ENCODE peak calls at places on chromosomes 6 and 20, in ten cellular contexts. U is AG20443; Z is AG09319; Q is nephron progenitor cell; R is activated T-helper 1 cell treated with anti-CD3 and anti-CD28 coated beads, Interleukin-12 subunit alpha, Interleukin-12 subunit beta, Interleukin-2, Interleukin-4 antibody, amounts not matched to agents 30 ng/mL and 10 ng/mL and 1 ng/mL, durations not matched to agents 14 hours and 24 hours and 36 hours; K is left cardiac atrium; O is non-pigmented ciliary epithelial cell; V is heart left ventricle; T is iris pigment epithelial cell; F is RKO. C is an unnamed sample.
A peak's percentile ranks its signal among the peaks of the same experiment; 100 is the strongest.

GRCh38 chr6:127690092-127690491 is 113.1 kb downstream of the C6orf58 start:
- DNase-seq in U (peak; percentile 32), T (peak; percentile 36), Q (no peak), K (no peak), V (no peak), R (no peak), O (peak; percentile 9), F (peak; percentile 65), Z (peak; percentile 3), C (no peak)

GRCh38 chr6:90294614-90294988 is 2.0 kb downstream of the BACH2 start:
- DNase-seq in R (no peak), Q (peak; percentile 29), U (no peak), V (no peak), Z (no peak), O (no peak), F (no peak), K (no peak), T (peak; percentile 12), C (no peak)

GRCh38 chr6:34529665-34530327 is 26.3 kb downstream of the SPDEF start:
- DNase-seq in F (no peak), O (no peak), V (peak; percentile 50), T (no peak), Z (no peak), K (no peak), U (no peak), R (no peak), Q (no peak), C (no peak)

GRCh38 chr6:38604700-38605099 is 35.0 kb downstream of the BTBD9 start:
- DNase-seq in O (no peak), K (no peak), Z (no peak), Q (no peak), T (peak; percentile 59), F (no peak), R (no peak), U (no peak), V (no peak), C (no peak)

GRCh38 chr6:85669735-85670194 is 27.1 kb upstream of the SYNCRIP start:
- DNase-seq in V (no peak), Q (no peak), Z (peak; percentile 42), T (peak; percentile 83), U (no peak), O (no peak), R (peak; percentile 58), F (peak; percentile 47), K (no peak), C (no peak)

GRCh38 chr6:18207949-18208348 is 52.7 kb downstream of the KDM1B start:
- DNase-seq in T (no peak), V (no peak), R (no peak), Z (no peak), K (no peak), Q (no peak), F (no peak), O (no peak), U (no peak), C (no peak)

GRCh38 chr20:5719861-5720401 is 30.3 kb upstream of the SHLD1 start:
- DNase-seq in K (no peak), O (no peak), Z (no peak), R (no peak), U (no peak), T (peak; percentile 68), V (no peak), Q (no peak), F (peak; percentile 46), C (peak; percentile 35)

GRCh38 chr6:110337481-110337880 is 20.7 kb downstream of the METTL24 start:
- DNase-seq in Q (no peak), U (peak; percentile 55), O (no peak), T (no peak), V (no peak), K (no peak), Z (no peak), R (no peak), F (no peak), C (no peak)

GRCh38 chr6:130020106-130020851 is 1.9 kb downstream of the L3MBTL3 start:
- DNase-seq in V (peak; percentile 25), R (peak; percentile 6), U (peak; percentile 50), Z (no peak), O (no peak), Q (peak; percentile 49), K (peak; percentile 39), T (peak; percentile 16), F (no peak), C (peak; percentile 50)

GRCh38 chr20:10540636-10541493 is 105.8 kb downstream of the SLX4IP start:
- DNase-seq in K (no peak), R (no peak), Q (no peak), F (peak; percentile 37), T (peak; percentile 93), Z (no peak), O (no peak), U (peak; percentile 65), V (no peak), C (no peak)

GRCh38 chr6:68654134-68654533 is 19.1 kb downstream of the ADGRB3 start:
- DNase-seq in R (no peak), O (no peak), T (no peak), U (no peak), F (no peak), Z (no peak), Q (no peak), K (no peak), V (no peak), C (no peak)

GRCh38 chr6:156933201-156934053 is 156.2 kb downstream of the ARID1B start:
- DNase-seq in K (no peak), R (no peak), Z (no peak), V (no peak), Q (peak; percentile 16), F (no peak), T (no peak), U (no peak), O (no peak), C (no peak)

GRCh38 chr6:15266423-15266996 is 20.6 kb downstream of the JARID2 start:
- DNase-seq in F (no peak), T (no peak), Q (no peak), U (no peak), O (no peak), V (peak; percentile 45), Z (no peak), K (no peak), R (no peak), C (no peak)

GRCh38 chr20:63551068-63551467 is 2.9 kb upstream of the FNDC11 start:
- DNase-seq in R (no peak), Q (no peak), F (no peak), U (no peak), T (no peak), K (no peak), V (no peak), O (no peak), Z (no peak), C (no peak)

GRCh38 chr6:156438519-156438918 is 338.7 kb upstream of the ARID1B start:
- DNase-seq in O (no peak), Q (no peak), U (no peak), T (no peak), F (no peak), R (no peak), K (no peak), Z (no peak), V (no peak), C (no peak)

GRCh38 chr20:50089140-50089786 is 23.7 kb downstream of the UBE2V1 start:
- DNase-seq in K (no peak), O (no peak), F (no peak), U (no peak), Q (no peak), T (no peak), Z (no peak), V (no peak), R (no peak), C (no peak)

GRCh38 chr20:63333241-63333836 is 27.8 kb downstream of the CHRNA4 start:
- DNase-seq in V (no peak), Q (peak; percentile 35), F (no peak), Z (no peak), T (no peak), O (no peak), U (no peak), R (no peak), K (no peak), C (no peak)

GRCh38 chr6:35165630-35166071 is 24.5 kb upstream of the TCP11 start:
- DNase-seq in K (no peak), Q (no peak), U (no peak), R (no peak), V (no peak), T (peak; percentile 44), Z (no peak), O (no peak), F (no peak), C (no peak)

GRCh38 chr6:154993026-154993425 is 2.1 kb upstream of the TIAM2 start:
- DNase-seq in O (no peak), K (no peak), F (no peak), T (peak; percentile 57), U (peak; percentile 15), V (no peak), R (no peak), Z (no peak), Q (no peak), C (no peak)

GRCh38 chr6:140909156-140909555 is 1223.6 kb upstream of the GJE1 start:
- DNase-seq in Z (peak; percentile 3), R (no peak), U (peak; percentile 21), K (no peak), F (no peak), Q (no peak), V (no peak), T (peak; percentile 67), O (peak; percentile 49), C (no peak)

GRCh38 chr6:149031545-149032317 is 284.9 kb downstream of the UST start:
- DNase-seq in O (peak; percentile 76), T (peak; percentile 97), R (peak; percentile 15), Q (no peak), U (peak; percentile 64), V (no peak), Z (peak; percentile 60), F (no peak), K (no peak), C (peak; percentile 85)

GRCh38 chr6:116229287-116229913 is 24.5 kb downstream of the TSPYL4 start:
- DNase-seq in Z (peak; percentile 79), F (peak; percentile 35), R (no peak), K (peak; percentile 89), U (peak; percentile 87), Q (peak; percentile 75), O (no peak), T (peak; percentile 95), V (peak; percentile 88), C (peak; percentile 74)

GRCh38 chr20:25238319-25239037 is 9.4 kb upstream of the PYGB start:
- DNase-seq in Z (no peak), T (peak; percentile 83), U (peak; percentile 53), R (no peak), O (peak; percentile 47), K (no peak), Q (no peak), V (no peak), F (no peak), C (no peak)

GRCh38 chr6:7183707-7184106 is 75.9 kb downstream of the RREB1 start:
- DNase-seq in Z (no peak), R (no peak), V (no peak), K (no peak), Q (no peak), U (no peak), F (no peak), O (no peak), T (no peak), C (no peak)

C was measured in adrenal gland.